ENCODE peak calls at places on chromosome X, in six cellular contexts. L is effector memory CD8-positive, alpha-beta T cell; E is amniotic stem cell; P is nephron progenitor cell; U is H4; K is CD8-positive, alpha-beta memory T cell. V is an unnamed sample.
A peak's percentile ranks its signal among the peaks of the same experiment; 100 is the strongest.

GRCh38 chrX:136065044-136065671 is 79.9 kb downstream of the SLC9A6 start:
- DNase-seq in L (no peak), E (peak; percentile 53), P (peak; percentile 4), U (peak; percentile 27), K (peak; percentile 65), V (no peak)

GRCh38 chrX:114626323-114626722 is 42.4 kb downstream of the HTR2C start:
- DNase-seq in L (no peak), E (no peak), P (peak; percentile 4), U (peak; percentile 5), K (no peak), V (no peak)

GRCh38 chrX:119482497-119483480 is 14.5 kb downstream of the SLC25A5 start:
- DNase-seq in L (peak; percentile 61), E (no peak), P (peak; percentile 58), U (peak; percentile 14), K (peak; percentile 60), V (peak; percentile 42)

GRCh38 chrX:17674611-17675010 is 62.7 kb upstream of the SCML1 start:
- DNase-seq in L (no peak), E (no peak), P (no peak), U (no peak), K (no peak), V (no peak)

GRCh38 chrX:15524417-15524816 is 23.8 kb downstream of the BMX start:
- DNase-seq in L (no peak), E (no peak), P (no peak), U (peak; percentile 69), K (no peak), V (no peak)

GRCh38 chrX:152936306-152936705 is 38.4 kb downstream of the ZNF185 start:
- DNase-seq in L (no peak), E (no peak), P (no peak), U (no peak), K (no peak), V (no peak)

GRCh38 chrX:53093177-53093655 is 726 bp upstream of the KANTR start:
- DNase-seq in L (peak; percentile 64), E (peak; percentile 45), P (peak; percentile 74), U (peak; percentile 83), K (peak; percentile 70), V (peak; percentile 68)

GRCh38 chrX:20388594-20388993 is 121.9 kb upstream of the RPS6KA3 start:
- DNase-seq in L (no peak), E (no peak), P (no peak), U (peak; percentile 68), K (no peak), V (no peak)

GRCh38 chrX:105515561-105515960 is 295.1 kb upstream of the TEX13A start:
- DNase-seq in L (no peak), E (no peak), P (no peak), U (no peak), K (no peak), V (no peak)

GRCh38 chrX:70969635-70970481 is 39.0 kb upstream of the SLC7A3 start:
- DNase-seq in L (no peak), E (no peak), P (no peak), U (no peak), K (no peak), V (no peak)

GRCh38 chrX:154372612-154373022 is 1.8 kb downstream of the FLNA start:
- DNase-seq in L (peak; percentile 37), E (no peak), P (no peak), U (no peak), K (no peak), V (no peak)

GRCh38 chrX:133685806-133686205 is 270.5 kb upstream of the GPC4 start:
- DNase-seq in L (no peak), E (no peak), P (no peak), U (no peak), K (no peak), V (no peak)

GRCh38 chrX:30513284-30513683 is 64.3 kb downstream of the TASL start:
- DNase-seq in L (no peak), E (no peak), P (no peak), U (peak; percentile 6), K (no peak), V (no peak)

GRCh38 chrX:118522230-118522926 is 26.8 kb downstream of the DOCK11 start:
- DNase-seq in L (no peak), E (no peak), P (no peak), U (no peak), K (no peak), V (no peak)

GRCh38 chrX:135273162-135273561 is 21.3 kb downstream of the ETDA start:
- DNase-seq in L (no peak), E (no peak), P (no peak), U (no peak), K (no peak), V (no peak)

GRCh38 chrX:106286053-106286650 is 118.0 kb downstream of the PWWP3B start:
- DNase-seq in L (no peak), E (no peak), P (no peak), U (no peak), K (no peak), V (no peak)